ENCODE peak calls at places on chromosomes 11 and 22, in seven cellular contexts. One of them, this sample, is unnamed.

GRCh38 chr22:30694638-30695350 is at the start of gene OSBP2:
- DNase-seq in DND-41: no peak
- DNase-seq in brain microvascular endothelial cell: no peak
- DNase-seq in astrocyte of the spinal cord: no peak
- DNase-seq in mucosa of descending colon: peak
- DNase-seq in Peyer's patch: peak
- DNase-seq in transverse colon: peak
- DNase-seq in this sample: no peak

GRCh38 chr11:1310772-1311468 is 1.5 kb upstream of the TOLLIP start:
- DNase-seq in Peyer's patch: no peak
- DNase-seq in mucosa of descending colon: peak
- DNase-seq in transverse colon: no peak
- DNase-seq in astrocyte of the spinal cord: no peak
- DNase-seq in brain microvascular endothelial cell: no peak
- DNase-seq in DND-41: no peak
- DNase-seq in this sample: no peak

GRCh38 chr22:26401726-26402125 is 27.3 kb upstream of the ASPHD2 start:
- DNase-seq in transverse colon: no peak
- DNase-seq in mucosa of descending colon: no peak
- DNase-seq in astrocyte of the spinal cord: no peak
- DNase-seq in Peyer's patch: no peak
- DNase-seq in brain microvascular endothelial cell: no peak
- DNase-seq in DND-41: peak
- DNase-seq in this sample: no peak

GRCh38 chr11:45182902-45183301 is 36.5 kb downstream of the PRDM11 start:
- DNase-seq in mucosa of descending colon: no peak
- DNase-seq in transverse colon: peak
- DNase-seq in astrocyte of the spinal cord: no peak
- DNase-seq in DND-41: no peak
- DNase-seq in Peyer's patch: no peak
- DNase-seq in brain microvascular endothelial cell: peak
- DNase-seq in this sample: no peak

GRCh38 chr22:47277511-47277910 is 515.1 kb downstream of the TBC1D22A start:
- DNase-seq in Peyer's patch: no peak
- DNase-seq in DND-41: no peak
- DNase-seq in brain microvascular endothelial cell: no peak
- DNase-seq in astrocyte of the spinal cord: no peak
- DNase-seq in mucosa of descending colon: no peak
- DNase-seq in transverse colon: no peak
- DNase-seq in this sample: no peak

GRCh38 chr22:27573280-27573711 is 228.3 kb downstream of the MN1 start:
- DNase-seq in DND-41: no peak
- DNase-seq in brain microvascular endothelial cell: no peak
- DNase-seq in astrocyte of the spinal cord: no peak
- DNase-seq in Peyer's patch: no peak
- DNase-seq in mucosa of descending colon: no peak
- DNase-seq in transverse colon: no peak
- DNase-seq in this sample: no peak

GRCh38 chr22:29679316-29679715 is 40.5 kb upstream of the CABP7 start:
- DNase-seq in brain microvascular endothelial cell: no peak
- DNase-seq in mucosa of descending colon: no peak
- DNase-seq in astrocyte of the spinal cord: no peak
- DNase-seq in transverse colon: no peak
- DNase-seq in DND-41: no peak
- DNase-seq in Peyer's patch: no peak
- DNase-seq in this sample: no peak

GRCh38 chr22:28283025-28283654 is 364.1 kb upstream of the PITPNB start:
- DNase-seq in mucosa of descending colon: no peak
- DNase-seq in Peyer's patch: no peak
- DNase-seq in astrocyte of the spinal cord: peak
- DNase-seq in DND-41: no peak
- DNase-seq in transverse colon: no peak
- DNase-seq in brain microvascular endothelial cell: peak
- DNase-seq in this sample: no peak

GRCh38 chr22:41936894-41937169 is 10.1 kb downstream of the CENPM start:
- DNase-seq in mucosa of descending colon: no peak
- DNase-seq in brain microvascular endothelial cell: no peak
- DNase-seq in DND-41: no peak
- DNase-seq in Peyer's patch: no peak
- DNase-seq in astrocyte of the spinal cord: no peak
- DNase-seq in transverse colon: no peak
- DNase-seq in this sample: no peak

GRCh38 chr11:104151404-104152204 is 12.3 kb downstream of the PDGFD start:
- DNase-seq in transverse colon: no peak
- DNase-seq in brain microvascular endothelial cell: no peak
- DNase-seq in Peyer's patch: no peak
- DNase-seq in mucosa of descending colon: no peak
- DNase-seq in astrocyte of the spinal cord: peak
- DNase-seq in DND-41: no peak
- DNase-seq in this sample: no peak
- TF ChIP-seq CTCF in transverse colon: peak
- TF ChIP-seq CTCF in brain microvascular endothelial cell: peak
- TF ChIP-seq CTCF in Peyer's patch: peak
- TF ChIP-seq CTCF in mucosa of descending colon: no peak
- TF ChIP-seq CTCF in astrocyte of the spinal cord: peak
- TF ChIP-seq CTCF in DND-41: peak
- TF ChIP-seq CTCF in this sample: peak

GRCh38 chr11:106021181-106021966 is 666 bp downstream of the MSANTD4 start:
- DNase-seq in mucosa of descending colon: no peak
- DNase-seq in transverse colon: no peak
- DNase-seq in Peyer's patch: no peak
- DNase-seq in DND-41: no peak
- DNase-seq in astrocyte of the spinal cord: no peak
- DNase-seq in brain microvascular endothelial cell: no peak
- DNase-seq in this sample: no peak

GRCh38 chr11:106022795-106023275 is 795 bp upstream of the MSANTD4 start:
- DNase-seq in brain microvascular endothelial cell: no peak
- DNase-seq in DND-41: peak
- DNase-seq in astrocyte of the spinal cord: no peak
- DNase-seq in mucosa of descending colon: no peak
- DNase-seq in transverse colon: no peak
- DNase-seq in Peyer's patch: no peak
- DNase-seq in this sample: no peak

GRCh38 chr11:106017088-106017487 is 5.0 kb downstream of the MSANTD4 start:
- DNase-seq in mucosa of descending colon: no peak
- DNase-seq in brain microvascular endothelial cell: no peak
- DNase-seq in Peyer's patch: no peak
- DNase-seq in DND-41: no peak
- DNase-seq in transverse colon: no peak
- DNase-seq in astrocyte of the spinal cord: no peak
- DNase-seq in this sample: no peak

GRCh38 chr11:106021967-106022794 is at the start of gene MSANTD4:
- DNase-seq in astrocyte of the spinal cord: peak
- DNase-seq in brain microvascular endothelial cell: peak
- DNase-seq in transverse colon: peak
- DNase-seq in mucosa of descending colon: peak
- DNase-seq in DND-41: peak
- DNase-seq in Peyer's patch: peak
- DNase-seq in this sample: peak
- TF ChIP-seq CTCF in astrocyte of the spinal cord: no peak
- TF ChIP-seq CTCF in brain microvascular endothelial cell: no peak
- TF ChIP-seq CTCF in transverse colon: no peak
- TF ChIP-seq CTCF in mucosa of descending colon: no peak
- TF ChIP-seq CTCF in DND-41: peak
- TF ChIP-seq CTCF in Peyer's patch: peak
- TF ChIP-seq CTCF in this sample: no peak

GRCh38 chr22:50544078-50544745 is 1.5 kb upstream of the KLHDC7B start:
- DNase-seq in mucosa of descending colon: peak
- DNase-seq in brain microvascular endothelial cell: peak
- DNase-seq in transverse colon: peak
- DNase-seq in astrocyte of the spinal cord: peak
- DNase-seq in DND-41: peak
- DNase-seq in Peyer's patch: peak
- DNase-seq in this sample: no peak
- TF ChIP-seq CTCF in mucosa of descending colon: peak
- TF ChIP-seq CTCF in brain microvascular endothelial cell: peak
- TF ChIP-seq CTCF in transverse colon: peak
- TF ChIP-seq CTCF in astrocyte of the spinal cord: peak
- TF ChIP-seq CTCF in DND-41: peak
- TF ChIP-seq CTCF in Peyer's patch: peak
- TF ChIP-seq CTCF in this sample: peak

GRCh38 chr11:22787565-22788162 is 41.9 kb downstream of the SVIP start:
- DNase-seq in DND-41: peak
- DNase-seq in astrocyte of the spinal cord: peak
- DNase-seq in transverse colon: peak
- DNase-seq in mucosa of descending colon: no peak
- DNase-seq in Peyer's patch: no peak
- DNase-seq in brain microvascular endothelial cell: peak
- DNase-seq in this sample: no peak
- TF ChIP-seq CTCF in DND-41: peak
- TF ChIP-seq CTCF in astrocyte of the spinal cord: peak
- TF ChIP-seq CTCF in transverse colon: peak
- TF ChIP-seq CTCF in mucosa of descending colon: no peak
- TF ChIP-seq CTCF in Peyer's patch: peak
- TF ChIP-seq CTCF in brain microvascular endothelial cell: peak
- TF ChIP-seq CTCF in this sample: peak

DNA sequence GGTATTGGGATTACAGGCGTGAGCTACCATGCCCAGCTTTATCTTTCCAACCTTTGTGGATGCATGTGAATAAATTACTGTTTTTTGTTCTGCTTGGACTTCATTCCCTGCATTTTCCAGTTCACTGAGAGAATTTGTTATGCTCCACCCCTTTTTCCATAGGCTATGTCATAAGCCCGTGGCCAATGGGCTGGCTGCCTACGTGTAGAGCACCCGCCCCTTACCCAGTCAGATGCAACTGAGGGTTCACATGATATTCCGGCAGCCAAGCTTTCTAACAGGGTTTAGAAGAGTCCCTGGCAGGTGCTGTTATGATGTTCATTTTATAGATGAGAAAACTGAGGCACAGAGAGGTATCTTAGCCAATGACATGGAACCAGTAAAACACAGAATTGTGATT is 42.6 kb upstream of the RASD2 start:
- DNase-seq in DND-41: no peak
- DNase-seq in transverse colon: no peak
- DNase-seq in mucosa of descending colon: no peak
- DNase-seq in Peyer's patch: no peak
- DNase-seq in astrocyte of the spinal cord: no peak
- DNase-seq in brain microvascular endothelial cell: no peak
- DNase-seq in this sample: no peak
- TF ChIP-seq CTCF in DND-41: no peak
- TF ChIP-seq CTCF in transverse colon: no peak
- TF ChIP-seq CTCF in mucosa of descending colon: no peak
- TF ChIP-seq CTCF in Peyer's patch: no peak
- TF ChIP-seq CTCF in astrocyte of the spinal cord: no peak
- TF ChIP-seq CTCF in brain microvascular endothelial cell: no peak
- TF ChIP-seq CTCF in this sample: no peak

DNA sequence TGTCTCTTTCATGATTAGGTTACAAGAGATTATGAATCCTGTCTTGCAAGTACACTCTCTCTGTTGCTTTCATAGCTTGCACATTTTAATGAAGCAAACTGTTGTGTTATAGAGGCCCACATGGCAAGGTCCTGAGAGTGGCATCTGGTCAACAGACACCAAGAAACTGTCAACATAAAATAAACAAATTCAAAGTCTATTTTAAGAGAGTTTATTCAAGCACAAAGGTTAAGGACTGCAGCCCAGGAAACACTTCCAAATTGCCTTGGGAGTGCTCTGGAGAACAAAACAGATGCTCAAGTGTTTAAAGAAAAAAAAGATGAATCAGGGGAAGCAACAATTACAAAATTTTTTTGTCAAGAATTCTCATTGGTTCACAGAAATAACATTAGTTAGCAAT is 54.7 kb downstream of the CTSC start:
- DNase-seq in Peyer's patch: no peak
- DNase-seq in DND-41: no peak
- DNase-seq in mucosa of descending colon: no peak
- DNase-seq in transverse colon: no peak
- DNase-seq in astrocyte of the spinal cord: no peak
- DNase-seq in brain microvascular endothelial cell: no peak
- DNase-seq in this sample: no peak
- TF ChIP-seq CTCF in Peyer's patch: no peak
- TF ChIP-seq CTCF in DND-41: no peak
- TF ChIP-seq CTCF in mucosa of descending colon: no peak
- TF ChIP-seq CTCF in transverse colon: no peak
- TF ChIP-seq CTCF in astrocyte of the spinal cord: no peak
- TF ChIP-seq CTCF in brain microvascular endothelial cell: no peak
- TF ChIP-seq CTCF in this sample: no peak

DNA sequence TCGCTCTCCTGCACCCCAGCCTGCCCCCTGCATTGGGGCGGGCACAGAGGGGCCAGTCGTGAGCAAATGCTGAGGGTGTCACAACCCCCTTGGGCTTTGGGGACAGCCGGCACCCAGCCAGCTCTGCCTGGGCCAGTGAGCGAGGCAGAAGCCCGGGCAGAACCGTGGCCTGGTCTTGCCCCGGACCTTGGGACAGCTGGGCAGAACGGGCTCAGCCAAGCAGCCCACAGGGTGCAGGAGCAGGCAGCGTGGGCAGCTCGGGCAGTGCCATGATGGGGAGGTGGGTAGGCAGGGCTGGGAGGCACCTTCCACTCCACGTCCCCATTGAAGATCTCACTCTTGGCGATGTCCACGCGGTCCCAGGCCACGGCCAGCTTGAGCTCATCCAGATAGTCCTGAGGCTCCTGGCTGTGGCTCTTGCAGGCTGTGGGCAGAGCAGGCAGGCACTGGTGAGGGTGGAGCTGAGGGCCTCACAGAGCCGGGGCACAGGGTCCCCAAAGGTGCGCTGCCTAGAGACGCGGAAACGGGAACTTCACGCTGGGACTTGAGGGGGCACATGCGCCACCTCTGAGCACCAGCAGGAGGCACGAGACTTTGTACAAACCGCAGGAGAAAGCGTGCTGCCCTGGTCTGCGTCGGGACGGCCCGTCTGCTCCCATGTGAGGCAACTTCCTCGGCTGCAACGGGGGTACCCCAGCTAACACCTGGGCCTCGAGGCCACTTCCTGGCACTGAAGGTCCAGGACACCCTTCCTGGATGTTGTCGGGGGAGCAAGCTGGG is 15.2 kb downstream of the TSSC4 start:
- DNase-seq in brain microvascular endothelial cell: no peak
- DNase-seq in Peyer's patch: no peak
- DNase-seq in transverse colon: no peak
- DNase-seq in astrocyte of the spinal cord: no peak
- DNase-seq in mucosa of descending colon: no peak
- DNase-seq in DND-41: no peak
- DNase-seq in this sample: no peak
- TF ChIP-seq CTCF in brain microvascular endothelial cell: no peak
- TF ChIP-seq CTCF in Peyer's patch: no peak
- TF ChIP-seq CTCF in transverse colon: no peak
- TF ChIP-seq CTCF in astrocyte of the spinal cord: peak
- TF ChIP-seq CTCF in mucosa of descending colon: no peak
- TF ChIP-seq CTCF in DND-41: peak
- TF ChIP-seq CTCF in this sample: no peak

GRCh38 chr11:70033711-70034070 is 44.4 kb upstream of the ANO1 start:
- DNase-seq in astrocyte of the spinal cord: no peak
- DNase-seq in transverse colon: no peak
- DNase-seq in DND-41: no peak
- DNase-seq in Peyer's patch: no peak
- DNase-seq in brain microvascular endothelial cell: no peak
- DNase-seq in mucosa of descending colon: no peak
- DNase-seq in this sample: no peak
- TF ChIP-seq CTCF in astrocyte of the spinal cord: no peak
- TF ChIP-seq CTCF in transverse colon: no peak
- TF ChIP-seq CTCF in DND-41: no peak
- TF ChIP-seq CTCF in Peyer's patch: no peak
- TF ChIP-seq CTCF in brain microvascular endothelial cell: no peak
- TF ChIP-seq CTCF in mucosa of descending colon: no peak
- TF ChIP-seq CTCF in this sample: no peak

GRCh38 chr11:33525789-33526188 is 174.8 kb downstream of the C11orf91 start:
- DNase-seq in transverse colon: no peak
- DNase-seq in astrocyte of the spinal cord: no peak
- DNase-seq in mucosa of descending colon: no peak
- DNase-seq in DND-41: no peak
- DNase-seq in Peyer's patch: no peak
- DNase-seq in brain microvascular endothelial cell: no peak
- DNase-seq in this sample: no peak
- TF ChIP-seq CTCF in transverse colon: no peak
- TF ChIP-seq CTCF in astrocyte of the spinal cord: no peak
- TF ChIP-seq CTCF in mucosa of descending colon: no peak
- TF ChIP-seq CTCF in DND-41: no peak
- TF ChIP-seq CTCF in Peyer's patch: no peak
- TF ChIP-seq CTCF in brain microvascular endothelial cell: no peak
- TF ChIP-seq CTCF in this sample: no peak